ENCODE peak calls at places on chromosomes 13 and 19, in eight cellular contexts. One of them, this sample, is unnamed.

GRCh38 chr19:41910992-41911888 is 17.0 kb downstream of the ERFL start:
- DNase-seq in kidney epithelial cell: no peak
- DNase-seq in endothelial cell: no peak
- DNase-seq in osteocyte: no peak
- DNase-seq in AG09319: no peak
- DNase-seq in heart right ventricle: no peak
- DNase-seq in fibroblast of lung: no peak
- DNase-seq in cardiac fibroblast: no peak
- DNase-seq in this sample: no peak

GRCh38 chr19:2775556-2776430 is 7.3 kb downstream of the SGTA start:
- DNase-seq in endothelial cell: no peak
- DNase-seq in heart right ventricle: peak; percentile 85
- DNase-seq in AG09319: no peak
- DNase-seq in kidney epithelial cell: no peak
- DNase-seq in osteocyte: no peak
- DNase-seq in cardiac fibroblast: peak; percentile 39
- DNase-seq in fibroblast of lung: peak; percentile 73
- DNase-seq in this sample: no peak

GRCh38 chr19:27676877-27677276 is 1536.1 kb downstream of the UQCRFS1 start:
- DNase-seq in kidney epithelial cell: no peak
- DNase-seq in osteocyte: peak; percentile 49
- DNase-seq in heart right ventricle: peak; percentile 53
- DNase-seq in AG09319: no peak
- DNase-seq in fibroblast of lung: no peak
- DNase-seq in endothelial cell: no peak
- DNase-seq in cardiac fibroblast: no peak
- DNase-seq in this sample: no peak

GRCh38 chr13:97141564-97142005 is 80.5 kb upstream of the MBNL2 start:
- DNase-seq in endothelial cell: peak; percentile 18
- DNase-seq in cardiac fibroblast: peak; percentile 79
- DNase-seq in AG09319: peak; percentile 23
- DNase-seq in fibroblast of lung: peak; percentile 88
- DNase-seq in osteocyte: no peak
- DNase-seq in kidney epithelial cell: peak; percentile 82
- DNase-seq in heart right ventricle: peak; percentile 18
- DNase-seq in this sample: no peak

GRCh38 chr19:29576043-29576442 is 30.0 kb upstream of the POP4 start:
- DNase-seq in osteocyte: no peak
- DNase-seq in cardiac fibroblast: no peak
- DNase-seq in endothelial cell: no peak
- DNase-seq in AG09319: no peak
- DNase-seq in kidney epithelial cell: no peak
- DNase-seq in fibroblast of lung: peak; percentile 22
- DNase-seq in heart right ventricle: no peak
- DNase-seq in this sample: no peak

GRCh38 chr13:76825415-76825814 is 60.8 kb downstream of the KCTD12 start:
- DNase-seq in cardiac fibroblast: peak; percentile 29
- DNase-seq in heart right ventricle: no peak
- DNase-seq in kidney epithelial cell: no peak
- DNase-seq in endothelial cell: no peak
- DNase-seq in fibroblast of lung: peak; percentile 30
- DNase-seq in osteocyte: no peak
- DNase-seq in AG09319: no peak
- DNase-seq in this sample: no peak

GRCh38 chr13:42594577-42595571 is 20.9 kb downstream of the TNFSF11 start:
- DNase-seq in cardiac fibroblast: peak; percentile 91
- DNase-seq in AG09319: peak; percentile 83
- DNase-seq in osteocyte: no peak
- DNase-seq in heart right ventricle: peak; percentile 42
- DNase-seq in fibroblast of lung: peak; percentile 27
- DNase-seq in endothelial cell: peak; percentile 56
- DNase-seq in kidney epithelial cell: no peak
- DNase-seq in this sample: no peak

GRCh38 chr13:104823709-104824108 is 1711.8 kb downstream of the EFNB2 start:
- DNase-seq in osteocyte: no peak
- DNase-seq in kidney epithelial cell: peak; percentile 1
- DNase-seq in cardiac fibroblast: no peak
- DNase-seq in AG09319: no peak
- DNase-seq in endothelial cell: no peak
- DNase-seq in fibroblast of lung: no peak
- DNase-seq in heart right ventricle: no peak
- DNase-seq in this sample: no peak

GRCh38 chr13:44304433-44304725 is 69.2 kb upstream of the SERP2 start:
- DNase-seq in kidney epithelial cell: no peak
- DNase-seq in cardiac fibroblast: no peak
- DNase-seq in osteocyte: no peak
- DNase-seq in AG09319: no peak
- DNase-seq in endothelial cell: no peak
- DNase-seq in fibroblast of lung: no peak
- DNase-seq in heart right ventricle: no peak
- DNase-seq in this sample: no peak

GRCh38 chr13:48775804-48776203 is 122.1 kb downstream of the CYSLTR2 start:
- DNase-seq in osteocyte: no peak
- DNase-seq in fibroblast of lung: peak; percentile 97
- DNase-seq in heart right ventricle: no peak
- DNase-seq in kidney epithelial cell: peak; percentile 73
- DNase-seq in AG09319: peak; percentile 49
- DNase-seq in cardiac fibroblast: peak; percentile 83
- DNase-seq in endothelial cell: no peak
- DNase-seq in this sample: no peak

GRCh38 chr13:36323951-36324566 is 22.1 kb downstream of the SPART start:
- DNase-seq in AG09319: no peak
- DNase-seq in endothelial cell: no peak
- DNase-seq in kidney epithelial cell: no peak
- DNase-seq in cardiac fibroblast: peak; percentile 18
- DNase-seq in fibroblast of lung: peak; percentile 60
- DNase-seq in osteocyte: no peak
- DNase-seq in heart right ventricle: no peak
- DNase-seq in this sample: no peak

GRCh38 chr13:109785141-109785891 is 1.1 kb downstream of the IRS2 start:
- DNase-seq in endothelial cell: peak; percentile 40
- DNase-seq in cardiac fibroblast: peak; percentile 68
- DNase-seq in osteocyte: no peak
- DNase-seq in AG09319: no peak
- DNase-seq in fibroblast of lung: peak; percentile 72
- DNase-seq in kidney epithelial cell: no peak
- DNase-seq in heart right ventricle: peak; percentile 28
- DNase-seq in this sample: no peak

GRCh38 chr13:36456577-36456976 is 24.3 kb downstream of the CCNA1 start:
- DNase-seq in endothelial cell: no peak
- DNase-seq in osteocyte: no peak
- DNase-seq in cardiac fibroblast: no peak
- DNase-seq in kidney epithelial cell: no peak
- DNase-seq in fibroblast of lung: no peak
- DNase-seq in AG09319: no peak
- DNase-seq in heart right ventricle: no peak
- DNase-seq in this sample: no peak

GRCh38 chr13:96082640-96083039 is 7.3 kb upstream of the HS6ST3 start:
- DNase-seq in endothelial cell: no peak
- DNase-seq in kidney epithelial cell: peak; percentile 12
- DNase-seq in AG09319: no peak
- DNase-seq in fibroblast of lung: peak; percentile 14
- DNase-seq in osteocyte: no peak
- DNase-seq in heart right ventricle: no peak
- DNase-seq in cardiac fibroblast: no peak
- DNase-seq in this sample: no peak

GRCh38 chr19:35449347-35450043 is 1.4 kb downstream of the FFAR2 start:
- DNase-seq in cardiac fibroblast: no peak
- DNase-seq in AG09319: no peak
- DNase-seq in fibroblast of lung: no peak
- DNase-seq in heart right ventricle: no peak
- DNase-seq in osteocyte: no peak
- DNase-seq in endothelial cell: no peak
- DNase-seq in kidney epithelial cell: no peak
- DNase-seq in this sample: no peak

GRCh38 chr13:49097374-49097773 is 121.7 kb downstream of the FNDC3A start:
- DNase-seq in AG09319: peak; percentile 31
- DNase-seq in fibroblast of lung: peak; percentile 54
- DNase-seq in heart right ventricle: no peak
- DNase-seq in kidney epithelial cell: no peak
- DNase-seq in osteocyte: no peak
- DNase-seq in endothelial cell: no peak
- DNase-seq in cardiac fibroblast: peak; percentile 93
- DNase-seq in this sample: no peak

GRCh38 chr19:30304540-30304939 is 67.6 kb upstream of the ZNF536 start:
- DNase-seq in endothelial cell: no peak
- DNase-seq in heart right ventricle: no peak
- DNase-seq in AG09319: no peak
- DNase-seq in fibroblast of lung: no peak
- DNase-seq in cardiac fibroblast: no peak
- DNase-seq in osteocyte: no peak
- DNase-seq in kidney epithelial cell: no peak
- DNase-seq in this sample: no peak

GRCh38 chr13:30108913-30109237 is 198.5 kb downstream of the KATNAL1 start:
- DNase-seq in cardiac fibroblast: no peak
- DNase-seq in osteocyte: no peak
- DNase-seq in fibroblast of lung: no peak
- DNase-seq in endothelial cell: no peak
- DNase-seq in kidney epithelial cell: peak; percentile 31
- DNase-seq in AG09319: no peak
- DNase-seq in heart right ventricle: no peak
- DNase-seq in this sample: no peak

GRCh38 chr19:16795042-16795441 is 34.2 kb upstream of the SIN3B start:
- DNase-seq in fibroblast of lung: no peak
- DNase-seq in cardiac fibroblast: no peak
- DNase-seq in endothelial cell: no peak
- DNase-seq in kidney epithelial cell: no peak
- DNase-seq in heart right ventricle: no peak
- DNase-seq in AG09319: no peak
- DNase-seq in osteocyte: no peak
- DNase-seq in this sample: no peak

GRCh38 chr19:16789238-16789637 is 40.0 kb upstream of the SIN3B start:
- DNase-seq in heart right ventricle: no peak
- DNase-seq in AG09319: no peak
- DNase-seq in endothelial cell: no peak
- DNase-seq in fibroblast of lung: no peak
- DNase-seq in cardiac fibroblast: no peak
- DNase-seq in kidney epithelial cell: no peak
- DNase-seq in osteocyte: no peak
- DNase-seq in this sample: no peak

GRCh38 chr19:16794456-16794855 is 34.7 kb upstream of the SIN3B start:
- DNase-seq in heart right ventricle: no peak
- DNase-seq in cardiac fibroblast: no peak
- DNase-seq in osteocyte: no peak
- DNase-seq in endothelial cell: no peak
- DNase-seq in fibroblast of lung: no peak
- DNase-seq in kidney epithelial cell: no peak
- DNase-seq in AG09319: no peak
- DNase-seq in this sample: no peak

GRCh38 chr19:16795731-16796130 is 33.5 kb upstream of the SIN3B start:
- DNase-seq in AG09319: no peak
- DNase-seq in heart right ventricle: no peak
- DNase-seq in endothelial cell: no peak
- DNase-seq in kidney epithelial cell: no peak
- DNase-seq in fibroblast of lung: no peak
- DNase-seq in osteocyte: no peak
- DNase-seq in cardiac fibroblast: no peak
- DNase-seq in this sample: no peak

GRCh38 chr19:16791942-16792341 is 37.3 kb upstream of the SIN3B start:
- DNase-seq in AG09319: no peak
- DNase-seq in fibroblast of lung: no peak
- DNase-seq in cardiac fibroblast: no peak
- DNase-seq in kidney epithelial cell: no peak
- DNase-seq in heart right ventricle: no peak
- DNase-seq in osteocyte: no peak
- DNase-seq in endothelial cell: no peak
- DNase-seq in this sample: no peak
- TF ChIP-seq CTCF in AG09319: no peak
- TF ChIP-seq CTCF in fibroblast of lung: no peak
- TF ChIP-seq CTCF in cardiac fibroblast: no peak
- TF ChIP-seq CTCF in kidney epithelial cell: no peak
- TF ChIP-seq CTCF in heart right ventricle: no peak
- TF ChIP-seq CTCF in osteocyte: no peak
- TF ChIP-seq CTCF in endothelial cell: no peak
- TF ChIP-seq CTCF in this sample: no peak

GRCh38 chr19:55146078-55146647 is 2.8 kb downstream of the TNNT1 start:
- DNase-seq in AG09319: no peak
- DNase-seq in fibroblast of lung: no peak
- DNase-seq in endothelial cell: no peak
- DNase-seq in cardiac fibroblast: no peak
- DNase-seq in kidney epithelial cell: no peak
- DNase-seq in heart right ventricle: no peak
- DNase-seq in osteocyte: no peak
- DNase-seq in this sample: no peak
- TF ChIP-seq CTCF in AG09319: peak; percentile 54
- TF ChIP-seq CTCF in fibroblast of lung: peak; percentile 37
- TF ChIP-seq CTCF in endothelial cell: peak; percentile 65
- TF ChIP-seq CTCF in cardiac fibroblast: peak; percentile 66
- TF ChIP-seq CTCF in kidney epithelial cell: peak; percentile 81
- TF ChIP-seq CTCF in heart right ventricle: peak; percentile 26
- TF ChIP-seq CTCF in osteocyte: peak; percentile 53
- TF ChIP-seq CTCF in this sample: no peak

GRCh38 chr19:45638930-45639729 is at the start of gene EML2:
- DNase-seq in endothelial cell: peak; percentile 22
- DNase-seq in heart right ventricle: no peak
- DNase-seq in kidney epithelial cell: no peak
- DNase-seq in osteocyte: no peak
- DNase-seq in fibroblast of lung: peak; percentile 39
- DNase-seq in cardiac fibroblast: peak; percentile 38
- DNase-seq in AG09319: no peak
- DNase-seq in this sample: no peak
- TF ChIP-seq CTCF in endothelial cell: no peak
- TF ChIP-seq CTCF in heart right ventricle: peak; percentile 16
- TF ChIP-seq CTCF in kidney epithelial cell: peak; percentile 44
- TF ChIP-seq CTCF in osteocyte: peak; percentile 33
- TF ChIP-seq CTCF in fibroblast of lung: peak; percentile 25
- TF ChIP-seq CTCF in cardiac fibroblast: peak; percentile 9
- TF ChIP-seq CTCF in AG09319: peak; percentile 41
- TF ChIP-seq CTCF in this sample: no peak

GRCh38 chr19:12996542-12997094 is 1.3 kb downstream of the NFIX start:
- DNase-seq in heart right ventricle: peak; percentile 40
- DNase-seq in endothelial cell: no peak
- DNase-seq in cardiac fibroblast: peak; percentile 48
- DNase-seq in osteocyte: no peak
- DNase-seq in AG09319: no peak
- DNase-seq in kidney epithelial cell: no peak
- DNase-seq in fibroblast of lung: no peak
- DNase-seq in this sample: no peak

GRCh38 chr19:12995596-12996541 is 594 bp downstream of the NFIX start:
- DNase-seq in osteocyte: no peak
- DNase-seq in endothelial cell: no peak
- DNase-seq in cardiac fibroblast: peak; percentile 55
- DNase-seq in AG09319: no peak
- DNase-seq in kidney epithelial cell: no peak
- DNase-seq in fibroblast of lung: no peak
- DNase-seq in heart right ventricle: peak; percentile 61
- DNase-seq in this sample: no peak

GRCh38 chr19:12992729-12993128 is 2.5 kb upstream of the NFIX start:
- DNase-seq in endothelial cell: no peak
- DNase-seq in cardiac fibroblast: no peak
- DNase-seq in kidney epithelial cell: no peak
- DNase-seq in heart right ventricle: no peak
- DNase-seq in AG09319: no peak
- DNase-seq in osteocyte: no peak
- DNase-seq in fibroblast of lung: no peak
- DNase-seq in this sample: no peak

GRCh38 chr19:12993562-12993961 is 1.7 kb upstream of the NFIX start:
- DNase-seq in endothelial cell: no peak
- DNase-seq in AG09319: no peak
- DNase-seq in osteocyte: no peak
- DNase-seq in cardiac fibroblast: no peak
- DNase-seq in kidney epithelial cell: no peak
- DNase-seq in heart right ventricle: no peak
- DNase-seq in fibroblast of lung: no peak
- DNase-seq in this sample: no peak

GRCh38 chr19:12994701-12995595 is at the start of gene NFIX:
- DNase-seq in heart right ventricle: peak; percentile 77
- DNase-seq in endothelial cell: peak; percentile 42
- DNase-seq in kidney epithelial cell: no peak
- DNase-seq in AG09319: no peak
- DNase-seq in osteocyte: no peak
- DNase-seq in cardiac fibroblast: peak; percentile 78
- DNase-seq in fibroblast of lung: peak; percentile 60
- DNase-seq in this sample: no peak
- TF ChIP-seq CTCF in heart right ventricle: no peak
- TF ChIP-seq CTCF in endothelial cell: no peak
- TF ChIP-seq CTCF in kidney epithelial cell: no peak
- TF ChIP-seq CTCF in AG09319: no peak
- TF ChIP-seq CTCF in osteocyte: no peak
- TF ChIP-seq CTCF in cardiac fibroblast: no peak
- TF ChIP-seq CTCF in fibroblast of lung: no peak
- TF ChIP-seq CTCF in this sample: no peak

This sample was measured in omental fat pad.